ENCODE peak calls at places on chromosomes 3 and 15, in five cellular contexts. One of them, this sample, is unnamed.
A peak's percentile ranks its signal among the peaks of the same experiment; 100 is the strongest.

GRCh38 chr3:1068985-1069384 is 23.8 kb upstream of the CNTN6 start:
- DNase-seq in NCI-H1417: no peak
- DNase-seq in HT1080: no peak
- DNase-seq in GM20000: no peak
- DNase-seq in omental fat pad: no peak
- DNase-seq in this sample: no peak

GRCh38 chr3:14177580-14178246 is 688 bp downstream of the XPC start:
- DNase-seq in HT1080: peak; percentile 3
- DNase-seq in NCI-H1417: no peak
- DNase-seq in GM20000: no peak
- DNase-seq in omental fat pad: no peak
- DNase-seq in this sample: no peak

GRCh38 chr15:34101366-34102174 is at the start of the genes EMC7 and PGBD4:
- DNase-seq in omental fat pad: peak; percentile 98
- DNase-seq in NCI-H1417: peak; percentile 95
- DNase-seq in GM20000: peak; percentile 89
- DNase-seq in HT1080: peak; percentile 98
- DNase-seq in this sample: peak; percentile 94

GRCh38 chr3:53046171-53047170 is 598 bp upstream of the SFMBT1 start:
- DNase-seq in HT1080: no peak
- DNase-seq in GM20000: peak; percentile 78
- DNase-seq in NCI-H1417: no peak
- DNase-seq in omental fat pad: no peak
- DNase-seq in this sample: peak; percentile 76

GRCh38 chr15:48570838-48571237 is 74.7 kb downstream of the FBN1 start:
- DNase-seq in GM20000: no peak
- DNase-seq in NCI-H1417: no peak
- DNase-seq in omental fat pad: no peak
- DNase-seq in HT1080: no peak
- DNase-seq in this sample: no peak

GRCh38 chr15:39553947-39554731 is 26.7 kb upstream of the THBS1 start:
- DNase-seq in NCI-H1417: peak; percentile 32
- DNase-seq in omental fat pad: no peak
- DNase-seq in GM20000: no peak
- DNase-seq in HT1080: no peak
- DNase-seq in this sample: no peak

GRCh38 chr15:51342249-51342999 is 969 bp downstream of the GLDN start:
- DNase-seq in HT1080: no peak
- DNase-seq in NCI-H1417: no peak
- DNase-seq in omental fat pad: no peak
- DNase-seq in GM20000: no peak
- DNase-seq in this sample: no peak

GRCh38 chr3:126352476-126353454 is 4.4 kb downstream of the KLF15 start:
- DNase-seq in GM20000: no peak
- DNase-seq in NCI-H1417: no peak
- DNase-seq in omental fat pad: no peak
- DNase-seq in HT1080: no peak
- DNase-seq in this sample: no peak

GRCh38 chr15:40028853-40029252 is 10.1 kb downstream of the SRP14 start:
- DNase-seq in NCI-H1417: no peak
- DNase-seq in GM20000: no peak
- DNase-seq in omental fat pad: no peak
- DNase-seq in HT1080: no peak
- DNase-seq in this sample: no peak

GRCh38 chr15:99155961-99156443 is 51.1 kb downstream of the SYNM start:
- DNase-seq in NCI-H1417: no peak
- DNase-seq in omental fat pad: no peak
- DNase-seq in HT1080: peak; percentile 21
- DNase-seq in GM20000: no peak
- DNase-seq in this sample: no peak

GRCh38 chr3:66312039-66312438 is 91.2 kb downstream of the SLC25A26 start:
- DNase-seq in omental fat pad: no peak
- DNase-seq in NCI-H1417: no peak
- DNase-seq in HT1080: no peak
- DNase-seq in GM20000: no peak
- DNase-seq in this sample: no peak

GRCh38 chr3:42080452-42080872 is 10.7 kb upstream of the TRAK1 start:
- DNase-seq in omental fat pad: no peak
- DNase-seq in HT1080: peak; percentile 70
- DNase-seq in GM20000: no peak
- DNase-seq in NCI-H1417: no peak
- DNase-seq in this sample: no peak

GRCh38 chr15:74320358-74321247 is 46.8 kb downstream of the CYP11A1 start:
- DNase-seq in HT1080: peak; percentile 47
- DNase-seq in NCI-H1417: peak; percentile 59
- DNase-seq in omental fat pad: peak; percentile 47
- DNase-seq in GM20000: peak; percentile 46
- DNase-seq in this sample: no peak

GRCh38 chr3:187368251-187368733 is at the start of gene RTP4:
- DNase-seq in omental fat pad: no peak
- DNase-seq in NCI-H1417: peak; percentile 33
- DNase-seq in GM20000: peak; percentile 81
- DNase-seq in HT1080: peak; percentile 43
- DNase-seq in this sample: peak; percentile 34

This sample was measured in germinal center.